ENCODE peak calls at places on chromosomes 6 and 20, in four cellular contexts. C, H, D and K are unnamed samples.

GRCh38 chr6:158978752-158979151 is 21.2 kb downstream of the RSPH3 start:
- DNase-seq in C (no peak), H (no peak), D (no peak), K (no peak)

GRCh38 chr6:130928993-130929678 is 101.9 kb downstream of the SMLR1 start:
- DNase-seq in C (peak; percentile 37), H (no peak), D (no peak), K (no peak)

GRCh38 chr6:48624631-48625030 is 513.6 kb upstream of the PTCHD4 start:
- DNase-seq in C (no peak), H (no peak), D (no peak), K (no peak)

GRCh38 chr6:9126845-9127560 is 691.7 kb upstream of the SLC35B3 start:
- DNase-seq in C (peak; percentile 92), H (peak; percentile 16), D (no peak), K (no peak)

GRCh38 chr6:39685486-39685826 is 39.8 kb downstream of the KIF6 start:
- DNase-seq in C (no peak), H (no peak), D (no peak), K (no peak)

GRCh38 chr6:154112181-154112809 is 73.3 kb downstream of the OPRM1 start:
- DNase-seq in C (no peak), H (no peak), D (no peak), K (no peak)

GRCh38 chr6:170174771-170175643 is 115.9 kb downstream of the DLL1 start:
- DNase-seq in C (no peak), H (no peak), D (no peak), K (no peak)

GRCh38 chr6:27334141-27334540 is 22.1 kb upstream of the POM121L2 start:
- DNase-seq in C (no peak), H (no peak), D (no peak), K (no peak)

GRCh38 chr6:22917344-22917743 is 348.0 kb downstream of the HDGFL1 start:
- DNase-seq in C (no peak), H (no peak), D (no peak), K (no peak)

GRCh38 chr20:48319943-48320584 is 507.7 kb downstream of the PREX1 start:
- DNase-seq in C (no peak), H (no peak), D (no peak), K (no peak)

GRCh38 chr6:108113557-108114519 is 39.3 kb upstream of the OSTM1 start:
- DNase-seq in C (peak; percentile 50), H (peak; percentile 3), D (no peak), K (no peak)

GRCh38 chr6:137850816-137851602 is 16.1 kb upstream of the TNFAIP3 start:
- DNase-seq in C (no peak), H (no peak), D (no peak), K (no peak)

GRCh38 chr6:152124432-152125074 is 317.1 kb downstream of the ESR1 start:
- DNase-seq in C (peak; percentile 65), H (no peak), D (no peak), K (peak; percentile 1)

GRCh38 chr20:58908216-58908615 is 55.7 kb downstream of the GNAS start:
- DNase-seq in C (no peak), H (no peak), D (no peak), K (no peak)

GRCh38 chr6:44247338-44248302 is 719 bp downstream of the HSP90AB1 start:
- DNase-seq in C (peak; percentile 58), H (peak; percentile 50), D (peak; percentile 59), K (no peak)